ENCODE peak calls at places on chromosome 3, in four cellular contexts. H is activated CD4-positive, alpha-beta T cell treated with anti-CD3 and anti-CD28 coated beads for 24 hours; J is spleen; W is stimulated activated CD8-positive, alpha-beta memory T cell treated with anti-CD3 and anti-CD28 coated beads, Interleukin-7, amount 100 ng/mL, for 1 hour. C is an unnamed sample.

GRCh38 chr3:24830230-24831152 is 335.8 kb upstream of the THRB start:
- DNase-seq in H (no peak), J (no peak), W (no peak), C (no peak)

GRCh38 chr3:196636369-196637349 is 2.8 kb upstream of the NRROS start:
- DNase-seq in H (no peak), J (peak; percentile 74), W (no peak), C (no peak)

GRCh38 chr3:55524565-55525244 is 37.6 kb upstream of the WNT5A start:
- DNase-seq in H (no peak), J (no peak), W (no peak), C (peak; percentile 8)

GRCh38 chr3:45455040-45455439 is 66.7 kb downstream of the LARS2 start:
- DNase-seq in H (no peak), J (no peak), W (no peak), C (no peak)

GRCh38 chr3:157067114-157067513 is 92.8 kb downstream of the CCNL1 start:
- DNase-seq in H (no peak), J (peak; percentile 80), W (no peak), C (no peak)

GRCh38 chr3:89964347-89964746 is 856.9 kb downstream of the EPHA3 start:
- DNase-seq in H (no peak), J (no peak), W (no peak), C (no peak)

GRCh38 chr3:193800138-193801043 is 207.4 kb downstream of the OPA1 start:
- DNase-seq in H (no peak), J (no peak), W (no peak), C (no peak)

GRCh38 chr3:20668411-20668810 is 482.4 kb upstream of the SGO1 start:
- DNase-seq in H (no peak), J (no peak), W (no peak), C (no peak)

GRCh38 chr3:139824864-139825263 is 110.1 kb upstream of the CLSTN2 start:
- DNase-seq in H (no peak), J (no peak), W (no peak), C (no peak)

GRCh38 chr3:49701388-49702077 is 12.2 kb downstream of the RNF123 start:
- DNase-seq in H (no peak), J (no peak), W (no peak), C (no peak)

GRCh38 chr3:61194892-61195538 is 56.2 kb downstream of the FHIT start:
- DNase-seq in H (no peak), J (no peak), W (no peak), C (no peak)

GRCh38 chr3:128329491-128330300 is 137.0 kb downstream of the DNAJB8 start:
- DNase-seq in H (no peak), J (peak; percentile 64), W (no peak), C (no peak)

GRCh38 chr3:50210510-50211367 is 5.7 kb downstream of the SLC38A3 start:
- DNase-seq in H (no peak), J (no peak), W (no peak), C (no peak)

GRCh38 chr3:14771593-14772497 is 46.9 kb upstream of the FGD5 start:
- DNase-seq in H (no peak), J (peak; percentile 55), W (no peak), C (no peak)

GRCh38 chr3:131702156-131702555 is 199.4 kb upstream of the MRPL3 start:
- DNase-seq in H (no peak), J (no peak), W (no peak), C (no peak)

GRCh38 chr3:2937578-2937977 is 172.6 kb downstream of the IL5RA start:
- DNase-seq in H (no peak), J (no peak), W (no peak), C (peak; percentile 44)

GRCh38 chr3:32510075-32510724 is 7.5 kb upstream of the CMTM6 start:
- DNase-seq in H (peak; percentile 50), J (no peak), W (peak; percentile 30), C (peak; percentile 71)

GRCh38 chr3:16818194-16818593 is 66.6 kb upstream of the PLCL2 start:
- DNase-seq in H (no peak), J (no peak), W (no peak), C (no peak)

GRCh38 chr3:168071535-168071934 is 24.2 kb downstream of the GOLIM4 start:
- DNase-seq in H (no peak), J (no peak), W (no peak), C (peak; percentile 15)

GRCh38 chr3:177613901-177614300 is 416.6 kb upstream of the TBL1XR1 start:
- DNase-seq in H (no peak), J (no peak), W (no peak), C (no peak)

GRCh38 chr3:170531557-170532335 is 54.1 kb downstream of the SLC7A14 start:
- DNase-seq in H (no peak), J (no peak), W (no peak), C (no peak)

GRCh38 chr3:112751564-112751963 is 95.1 kb downstream of the CD200R1L start:
- DNase-seq in H (no peak), J (no peak), W (no peak), C (no peak)

GRCh38 chr3:81684739-81685395 is 76.6 kb downstream of the GBE1 start:
- DNase-seq in H (no peak), J (no peak), W (no peak), C (no peak)

GRCh38 chr3:50664959-50665602 is 9.6 kb upstream of the DOCK3 start:
- DNase-seq in H (no peak), J (no peak), W (no peak), C (no peak)

GRCh38 chr3:168575750-168576149 is 480.0 kb upstream of the GOLIM4 start:
- DNase-seq in H (no peak), J (no peak), W (no peak), C (no peak)

GRCh38 chr3:161388860-161389259 is 17.5 kb upstream of the SPTSSB start:
- DNase-seq in H (no peak), J (no peak), W (no peak), C (no peak)

GRCh38 chr3:198032445-198032936 is 72.5 kb downstream of the LMLN start:
- DNase-seq in H (no peak), J (no peak), W (no peak), C (no peak)

GRCh38 chr3:170716172-170716800 is 130.4 kb upstream of the SLC7A14 start:
- DNase-seq in H (no peak), J (no peak), W (no peak), C (no peak)

GRCh38 chr3:73026111-73026510 is 29.5 kb downstream of the PPP4R2 start:
- DNase-seq in H (no peak), J (no peak), W (no peak), C (no peak)

GRCh38 chr3:59862686-59863085 is 812.9 kb upstream of the CFAP20DC start:
- DNase-seq in H (no peak), J (no peak), W (no peak), C (no peak)

GRCh38 chr3:42683875-42684593 is 1.3 kb upstream of the KLHL40 start:
- DNase-seq in H (peak; percentile 37), J (no peak), W (no peak), C (peak; percentile 44)

GRCh38 chr3:17179381-17180205 is 294.8 kb downstream of the PLCL2 start:
- DNase-seq in H (no peak), J (no peak), W (no peak), C (peak; percentile 52)

GRCh38 chr3:27632431-27633223 is 89.5 kb downstream of the EOMES start:
- DNase-seq in H (no peak), J (peak; percentile 89), W (no peak), C (no peak)

GRCh38 chr3:185473290-185473815 is 25.5 kb downstream of the TMEM41A start:
- DNase-seq in H (no peak), J (no peak), W (no peak), C (peak; percentile 9)

GRCh38 chr3:133930341-133930933 is 34.8 kb upstream of the RAB6B start:
- DNase-seq in H (no peak), J (peak; percentile 17), W (no peak), C (peak; percentile 65)

GRCh38 chr3:133211449-133211848 is 173.3 kb downstream of the TMEM108 start:
- DNase-seq in H (no peak), J (no peak), W (no peak), C (peak; percentile 90)

GRCh38 chr3:157280786-157281185 is 120.8 kb upstream of the CCNL1 start:
- DNase-seq in H (no peak), J (no peak), W (no peak), C (no peak)